ENCODE peak calls at places on chromosomes 13 and 19, in ten cellular contexts. U, S, I, B, L, E, N, O, F and D are unnamed samples.

GRCh38 chr19:38538793-38539528 is 78.8 kb downstream of the MAP4K1 start:
- DNase-seq in U (peak), S (no peak), I (peak), B (no peak), L (no peak), E (peak), N (no peak), O (no peak), F (no peak), D (no peak)

GRCh38 chr13:109145631-109146030 is 516.2 kb downstream of the MYO16 start:
- DNase-seq in U (no peak), S (no peak), I (no peak), B (peak), L (peak), E (peak), N (no peak), O (no peak), F (peak), D (peak)

GRCh38 chr19:6671960-6672359 is 2.0 kb upstream of the TNFSF14 start:
- DNase-seq in U (no peak), S (no peak), I (no peak), B (no peak), L (no peak), E (no peak), N (no peak), O (no peak), F (no peak), D (no peak)

GRCh38 chr19:48611872-48612271 is 3.0 kb downstream of the FAM83E start:
- DNase-seq in U (no peak), S (no peak), I (no peak), B (no peak), L (no peak), E (no peak), N (no peak), O (no peak), F (no peak), D (no peak)

GRCh38 chr13:44763604-44764311 is 187.6 kb upstream of the TSC22D1 start:
- DNase-seq in U (no peak), S (peak), I (no peak), B (peak), L (no peak), E (no peak), N (no peak), O (no peak), F (no peak), D (peak)

GRCh38 chr13:77698211-77699058 is 948 bp downstream of the SLAIN1 start:
- DNase-seq in U (peak), S (peak), I (peak), B (peak), L (peak), E (peak), N (peak), O (peak), F (peak), D (peak)

GRCh38 chr19:40578442-40578908 is 1.8 kb downstream of the SHKBP1 start:
- DNase-seq in U (no peak), S (no peak), I (no peak), B (peak), L (peak), E (peak), N (no peak), O (no peak), F (peak), D (no peak)

GRCh38 chr13:103430368-103430767 is 364.2 kb upstream of the SLC10A2 start:
- DNase-seq in U (no peak), S (no peak), I (no peak), B (no peak), L (no peak), E (no peak), N (no peak), O (no peak), F (no peak), D (no peak)

GRCh38 chr13:39952244-39953233 is 297.1 kb downstream of the COG6 start:
- DNase-seq in U (no peak), S (no peak), I (no peak), B (peak), L (no peak), E (peak), N (no peak), O (no peak), F (peak), D (no peak)

GRCh38 chr19:46017874-46018675 is 4.8 kb downstream of the PGLYRP1 start:
- DNase-seq in U (no peak), S (no peak), I (no peak), B (no peak), L (no peak), E (no peak), N (no peak), O (no peak), F (no peak), D (no peak)

GRCh38 chr19:42270346-42271044 is 1.4 kb downstream of the CIC start:
- DNase-seq in U (peak), S (peak), I (peak), B (peak), L (no peak), E (peak), N (no peak), O (peak), F (no peak), D (peak)